ENCODE peak calls at places on chromosome 9, in four cellular contexts. G is gastrocnemius medialis, N is Right ventricle myocardium superior, Z is non-pigmented ciliary epithelial cell. R is an unnamed sample.

GRCh38 chr9:105403552-105404246 is 44.1 kb upstream of the FSD1L start:
- DNase-seq in Z (no peak), N (no peak), G (no peak), R (no peak)

GRCh38 chr9:105064248-105065118 is 136.5 kb upstream of the ABCA1 start:
- DNase-seq in Z (peak; percentile 88), G (peak; percentile 98), N (peak; percentile 94), R (peak; percentile 50)

GRCh38 chr9:35645736-35646582 is 4.8 kb downstream of the SIT1 start:
- DNase-seq in N (no peak), Z (no peak), G (no peak), R (no peak)

GRCh38 chr9:93125331-93125894 is 8.6 kb downstream of the NINJ1 start:
- DNase-seq in G (peak; percentile 5), Z (no peak), N (peak; percentile 20), R (peak; percentile 1)

GRCh38 chr9:120080781-120081180 is 499.2 kb downstream of the CDK5RAP2 start:
- DNase-seq in Z (no peak), G (no peak), N (no peak), R (no peak)

GRCh38 chr9:93955356-93956182 is 414 bp upstream of the BARX1 start:
- DNase-seq in G (no peak), N (no peak), Z (no peak), R (no peak)

GRCh38 chr9:93656426-93657222 is 80.2 kb downstream of the PHF2 start:
- DNase-seq in G (peak; percentile 3), Z (no peak), N (peak; percentile 24), R (no peak)

GRCh38 chr9:94912700-94913249 is 186.3 kb downstream of the AOPEP start:
- DNase-seq in G (no peak), N (no peak), Z (peak; percentile 76), R (no peak)

GRCh38 chr9:14395300-14396082 is 81.5 kb upstream of the NFIB start:
- DNase-seq in Z (no peak), N (peak; percentile 59), G (peak; percentile 51), R (no peak)

GRCh38 chr9:6827370-6827949 is 69.7 kb downstream of the KDM4C start:
- DNase-seq in G (no peak), Z (no peak), N (no peak), R (no peak)

GRCh38 chr9:85971731-85972130 is 30.8 kb downstream of the NAA35 start:
- DNase-seq in G (no peak), Z (no peak), N (no peak), R (no peak)